ENCODE peak calls at places on chromosomes 6 and 20, in five cellular contexts. L is K562, P is SK-N-MC, N is A549, G is SK-N-SH. O is an unnamed sample.

GRCh38 chr6:308307-308706 is 16.0 kb downstream of the DUSP22 start:
- DNase-seq in P (no peak), N (no peak), G (no peak), L (no peak), O (no peak)

GRCh38 chr20:15802020-15802419 is 771.2 kb downstream of the KIF16B start:
- DNase-seq in N (no peak), G (no peak), P (no peak), L (no peak), O (no peak)

GRCh38 chr20:54292186-54292585 is 84.3 kb downstream of the PFDN4 start:
- DNase-seq in P (no peak), L (no peak), N (no peak), G (no peak), O (no peak)

GRCh38 chr6:90383212-90383611 is 86.6 kb upstream of the BACH2 start:
- DNase-seq in G (no peak), N (no peak), L (no peak), P (no peak), O (no peak)

GRCh38 chr6:165184192-165184979 is 125.0 kb downstream of the C6orf118 start:
- DNase-seq in P (no peak), L (no peak), G (no peak), N (no peak), O (no peak)

GRCh38 chr6:53326372-53327016 is 22.3 kb downstream of the ELOVL5 start:
- DNase-seq in L (no peak), P (peak), N (peak), G (no peak), O (no peak)

GRCh38 chr6:12605888-12606345 is 110.7 kb upstream of the PHACTR1 start:
- DNase-seq in L (peak), P (peak), G (peak), N (peak), O (peak)

GRCh38 chr20:54002741-54003140 is 67.7 kb downstream of the BCAS1 start:
- DNase-seq in P (no peak), G (no peak), L (no peak), N (no peak), O (no peak)

GRCh38 chr6:136959471-136959891 is 37.4 kb downstream of the SLC35D3 start:
- DNase-seq in P (no peak), L (no peak), N (no peak), G (peak), O (peak)

GRCh38 chr6:38673397-38674165 is 29.4 kb downstream of the GLO1 start:
- DNase-seq in P (no peak), N (no peak), L (no peak), G (no peak), O (no peak)

GRCh38 chr6:6605873-6606272 is 17.4 kb downstream of the LY86 start:
- DNase-seq in G (no peak), P (no peak), L (no peak), N (no peak), O (no peak)

GRCh38 chr6:33577106-33577535 is 3.0 kb downstream of the BAK1 start:
- DNase-seq in N (no peak), L (peak), P (no peak), G (no peak), O (no peak)

GRCh38 chr6:3808759-3809514 is 40.2 kb upstream of the FAM50B start:
- DNase-seq in L (no peak), P (no peak), N (peak), G (no peak), O (no peak)

GRCh38 chr20:23023621-23024187 is 11.4 kb upstream of the SSTR4 start:
- DNase-seq in L (no peak), G (no peak), P (no peak), N (no peak), O (no peak)

GRCh38 chr6:167510648-167511047 is 185.8 kb downstream of the TTLL2 start:
- DNase-seq in L (no peak), P (no peak), G (no peak), N (no peak), O (no peak)

GRCh38 chr6:87628881-87629280 is 38.9 kb downstream of the ORC3 start:
- DNase-seq in G (no peak), L (no peak), P (peak), N (no peak), O (no peak)

GRCh38 chr6:3905853-3906190 is 56.6 kb downstream of the FAM50B start:
- DNase-seq in N (no peak), P (no peak), L (no peak), G (peak), O (no peak)

GRCh38 chr6:41053056-41053455 is at the start of gene APOBEC2:
- DNase-seq in N (no peak), P (no peak), L (no peak), G (no peak), O (no peak)

GRCh38 chr20:59988141-59988540 is 29.9 kb downstream of the CDH26 start:
- DNase-seq in G (no peak), L (no peak), P (no peak), N (peak), O (no peak)

GRCh38 chr6:125294925-125295324 is 6.8 kb downstream of the HDDC2 start:
- DNase-seq in P (no peak), N (no peak), G (no peak), L (no peak), O (no peak)

GRCh38 chr6:136365781-136366354 is 76.2 kb upstream of the BCLAF1 start:
- DNase-seq in P (no peak), G (no peak), L (no peak), N (no peak), O (no peak)

GRCh38 chr20:20821496-20822260 is 109.2 kb upstream of the RALGAPA2 start:
- DNase-seq in N (no peak), P (no peak), G (no peak), L (no peak), O (no peak)

GRCh38 chr6:36368921-36369880 is 18.3 kb downstream of the ETV7 start:
- DNase-seq in P (no peak), G (no peak), L (no peak), N (no peak), O (no peak)

GRCh38 chr20:8209061-8209460 is 77.0 kb downstream of the PLCB1 start:
- DNase-seq in L (no peak), G (no peak), N (no peak), P (no peak), O (no peak)

GRCh38 chr6:33675968-33676367 is 35.5 kb downstream of the UQCC2 start:
- DNase-seq in L (no peak), N (no peak), G (no peak), P (no peak), O (no peak)

GRCh38 chr6:28980797-28981390 is 24.2 kb downstream of the ZNF311 start:
- DNase-seq in P (peak), L (peak), G (peak), N (peak), O (peak)

GRCh38 chr6:94272327-94272726 is 853.0 kb upstream of the EPHA7 start:
- DNase-seq in G (no peak), P (no peak), L (no peak), N (no peak), O (no peak)

GRCh38 chr6:37862992-37863391 is 43.5 kb downstream of the ZFAND3 start:
- DNase-seq in L (no peak), N (no peak), P (no peak), G (no peak), O (no peak)

GRCh38 chr6:146550911-146551310 is 7.3 kb downstream of the RAB32 start:
- DNase-seq in N (no peak), P (no peak), L (no peak), G (no peak), O (no peak)

GRCh38 chr6:7726416-7727149 is 684 bp downstream of the BMP6 start:
- DNase-seq in N (peak), G (peak), L (peak), P (no peak), O (no peak)

GRCh38 chr6:4356899-4357659 is 221.7 kb upstream of the ECI2 start:
- DNase-seq in L (no peak), G (no peak), N (no peak), P (no peak), O (no peak)

GRCh38 chr6:136822051-136822378 is 377 bp upstream of the PEX7 start:
- DNase-seq in L (no peak), P (no peak), N (peak), G (no peak), O (peak)

GRCh38 chr6:149840345-149841075 is 23.6 kb downstream of the LRP11 start:
- DNase-seq in L (peak), P (no peak), G (peak), N (peak), O (peak)

GRCh38 chr20:10218536-10219451 is at the start of gene SNAP25:
- DNase-seq in L (peak), G (peak), P (peak), N (peak), O (peak)

GRCh38 chr6:39821739-39822532 is 29.8 kb downstream of the DAAM2 start:
- DNase-seq in G (no peak), P (no peak), N (no peak), L (no peak), O (no peak)

GRCh38 chr6:3280866-3281465 is 22.2 kb downstream of the PSMG4 start:
- DNase-seq in P (no peak), N (no peak), L (no peak), G (no peak), O (no peak)

GRCh38 chr20:14488756-14489479 is 151.5 kb upstream of the FLRT3 start:
- DNase-seq in G (no peak), L (no peak), N (no peak), P (no peak), O (no peak)

GRCh38 chr20:37311710-37312355 is 22.4 kb downstream of the MANBAL start:
- DNase-seq in L (no peak), G (no peak), P (no peak), N (no peak), O (peak)

GRCh38 chr20:22805219-22805618 is 220.8 kb upstream of the FOXA2 start:
- DNase-seq in L (no peak), P (no peak), N (peak), G (no peak), O (no peak)

GRCh38 chr6:132391391-132392291 is 9.6 kb downstream of the MOXD1 start:
- DNase-seq in L (no peak), G (no peak), P (peak), N (no peak), O (no peak)

DNA sequence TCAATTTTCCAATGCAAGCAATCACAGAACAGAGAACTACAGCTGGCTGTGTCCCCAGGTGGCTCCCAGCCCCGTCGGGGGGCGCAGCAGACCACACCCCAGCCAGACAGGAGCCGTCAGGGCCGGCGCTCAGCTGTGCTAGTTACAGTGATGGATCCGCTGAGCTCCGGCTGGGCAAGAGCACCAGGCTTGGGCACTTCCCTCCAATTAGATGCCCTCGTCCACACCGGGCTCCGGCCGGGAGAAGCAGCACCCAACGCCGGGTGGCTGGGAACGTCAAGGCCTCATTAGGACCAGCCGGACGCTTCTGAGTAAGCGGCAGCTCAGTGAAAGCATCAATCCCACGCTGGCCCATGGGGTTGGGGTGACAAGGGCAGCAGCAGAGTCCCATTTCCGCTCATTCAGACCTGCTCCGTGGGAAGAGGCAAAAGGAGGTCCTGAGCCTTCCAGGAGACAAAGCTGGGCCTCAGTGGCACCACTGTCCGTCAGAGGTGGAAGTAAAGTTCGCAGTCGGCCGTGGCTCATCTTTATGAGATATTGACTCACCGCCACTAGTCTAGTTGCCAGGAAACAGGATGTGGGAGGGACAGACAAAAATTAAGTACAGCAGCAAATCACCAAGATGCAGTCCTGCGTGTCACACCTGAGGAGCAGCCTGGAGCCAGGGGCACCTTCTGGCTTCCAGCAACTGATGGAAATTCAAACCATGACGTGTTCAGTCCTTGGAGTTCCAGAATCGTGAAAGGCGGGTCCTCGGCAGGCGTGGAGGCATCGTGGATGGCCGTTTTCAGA is 164.1 kb downstream of the TAF4 start:
- DNase-seq in G (no peak), N (no peak), L (no peak), P (no peak), O (no peak)
- H3K27ac ChIP-seq in G (no peak), N (no peak), L (no peak), P (no peak), O (no peak)

GRCh38 chr6:15158821-15159619 is 86.8 kb upstream of the JARID2 start:
- DNase-seq in N (no peak), G (no peak), P (no peak), L (no peak), O (no peak)
- H3K27ac ChIP-seq in N (no peak), G (no peak), P (no peak), L (peak), O (no peak)

DNA sequence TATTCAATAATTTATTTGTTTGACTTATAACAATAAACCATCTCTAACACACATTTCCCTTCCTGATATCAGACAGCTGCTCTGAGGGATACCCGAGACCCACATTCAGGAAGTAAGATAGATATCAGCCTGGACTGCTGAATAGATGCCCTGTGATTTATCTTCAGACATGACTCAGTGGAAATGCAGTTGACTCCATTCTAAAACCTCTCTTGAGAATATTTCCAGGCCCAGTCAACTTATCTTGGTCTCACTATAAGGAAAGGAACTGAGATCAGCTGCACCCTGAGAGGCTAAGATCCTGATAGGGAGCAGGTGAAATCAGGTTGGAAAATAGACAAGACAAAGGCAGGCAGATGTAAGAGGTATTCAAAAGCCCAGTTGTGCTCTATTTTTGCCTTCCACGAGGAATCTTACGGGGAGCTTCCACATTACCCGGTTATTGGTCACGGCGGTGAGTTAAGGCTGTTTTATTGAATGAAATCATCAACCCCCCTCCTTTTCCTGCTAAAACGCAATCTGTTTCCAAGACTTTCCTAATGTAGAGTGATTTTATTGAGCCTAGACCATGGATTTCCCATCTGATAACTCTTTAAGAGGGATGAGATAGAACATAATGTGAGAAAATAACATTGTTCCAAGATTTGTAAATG is 25.5 kb downstream of the C6orf15 start:
- DNase-seq in L (no peak), P (no peak), G (no peak), N (no peak), O (no peak)
- H3K27ac ChIP-seq in L (no peak), P (no peak), G (peak), N (no peak), O (no peak)

DNA sequence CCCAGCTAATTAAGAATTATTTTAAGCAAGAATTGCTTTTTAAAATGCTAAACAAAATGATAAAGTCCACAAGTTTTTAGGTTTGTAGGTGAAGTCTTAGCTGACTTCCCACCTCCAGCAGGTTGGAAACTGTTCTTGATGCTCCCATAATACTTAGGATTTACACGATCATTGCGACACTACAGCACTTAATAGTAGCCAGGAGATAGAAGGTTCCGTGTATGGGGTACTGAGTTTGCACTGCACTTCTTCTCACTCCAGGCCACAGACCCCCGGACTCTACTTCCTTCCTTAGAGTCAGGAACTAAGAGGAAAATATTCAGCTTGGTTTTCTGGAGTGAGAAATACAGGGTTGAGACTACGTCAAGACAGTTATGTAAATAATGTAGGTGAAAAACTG is 56.1 kb upstream of the SGK1 start:
- DNase-seq in N (no peak), G (no peak), P (no peak), L (no peak), O (no peak)
- H3K27ac ChIP-seq in N (peak), G (no peak), P (no peak), L (peak), O (no peak)

GRCh38 chr6:43277083-43277642 is 20.9 kb upstream of the SLC22A7 start:
- DNase-seq in P (no peak), L (no peak), G (no peak), N (no peak), O (no peak)

GRCh38 chr6:43278524-43279078 is 19.5 kb upstream of the SLC22A7 start:
- DNase-seq in G (no peak), N (no peak), L (no peak), P (no peak), O (no peak)

GRCh38 chr6:43275782-43276179 is 22.3 kb upstream of the SLC22A7 start:
- DNase-seq in N (no peak), G (peak), P (no peak), L (no peak), O (peak)

GRCh38 chr6:43276180-43277082 is 21.6 kb upstream of the SLC22A7 start:
- DNase-seq in G (no peak), L (no peak), N (no peak), P (no peak), O (peak)

DNA sequence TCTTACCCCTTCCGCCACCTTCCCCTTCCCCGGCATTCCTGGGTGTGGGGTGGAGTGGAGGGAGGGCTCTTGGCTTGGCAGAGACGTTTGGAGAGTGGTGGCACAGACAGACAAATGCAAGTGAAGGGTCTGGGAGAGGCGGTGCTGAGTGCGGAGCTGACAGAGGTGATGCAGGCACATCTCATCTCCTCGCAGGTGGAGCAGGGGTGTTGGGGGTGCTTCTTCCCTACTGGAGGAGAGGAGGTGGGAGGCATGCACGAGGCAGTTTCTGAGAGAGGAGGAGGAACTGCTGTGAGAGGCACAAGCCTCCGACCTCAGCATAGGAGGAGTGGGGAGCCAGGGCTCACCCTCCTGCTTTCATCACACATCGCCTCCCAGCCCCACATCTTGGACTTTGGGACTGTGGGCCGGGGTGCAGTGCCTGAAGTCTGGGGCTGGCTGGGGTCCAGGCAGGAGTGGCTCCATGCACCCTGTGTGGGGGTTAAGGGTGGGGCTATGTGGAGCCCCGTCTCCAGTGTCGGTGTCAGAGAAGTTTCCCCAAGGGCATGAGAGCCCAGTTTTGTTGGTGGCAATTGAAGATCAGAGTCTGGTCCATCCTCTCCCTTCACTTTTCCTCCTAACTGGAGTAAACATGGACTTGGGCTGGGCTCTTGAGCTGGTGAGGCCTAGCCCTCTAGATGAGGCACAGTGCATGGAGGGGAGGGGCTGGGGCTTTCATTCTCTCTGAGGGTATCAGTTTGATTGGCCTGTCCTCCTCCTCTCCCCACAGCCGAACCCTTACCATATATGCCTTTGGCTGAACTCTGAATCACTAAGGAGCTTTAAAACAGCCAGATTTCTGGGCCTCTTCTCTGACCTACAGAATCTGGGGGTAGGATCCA is 20.2 kb upstream of the SLC22A7 start:
- DNase-seq in N (no peak), L (no peak), G (no peak), P (no peak), O (peak)
- H3K27ac ChIP-seq in N (peak), L (no peak), G (no peak), P (no peak), O (peak)

DNA sequence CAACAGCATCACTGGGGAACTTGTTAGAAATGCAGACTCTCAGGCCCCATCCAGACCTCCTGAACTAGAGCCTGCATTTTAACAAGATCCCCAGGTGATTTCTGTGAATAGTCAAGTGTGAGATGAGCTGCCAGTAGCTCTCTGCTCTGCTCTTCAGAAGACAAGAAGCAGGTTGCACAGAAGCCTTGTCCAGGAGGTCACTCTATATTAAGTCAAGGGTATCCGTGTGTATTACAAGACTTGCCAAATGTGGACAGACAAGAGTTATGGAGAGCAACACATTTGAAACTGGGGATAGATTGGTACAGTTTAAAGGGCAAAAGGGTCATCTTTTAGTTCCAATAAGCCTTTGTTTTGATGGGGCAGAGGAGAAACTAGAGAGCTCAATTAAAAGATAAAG is 23.2 kb upstream of the RIN2 start:
- DNase-seq in G (no peak), L (no peak), P (no peak), N (no peak), O (no peak)
- H3K27ac ChIP-seq in G (no peak), L (no peak), P (peak), N (peak), O (peak)

GRCh38 chr6:154318711-154319110 is 37.9 kb downstream of the IPCEF1 start:
- DNase-seq in P (no peak), G (peak), L (no peak), N (no peak), O (no peak)
- H3K27ac ChIP-seq in P (peak), G (peak), L (no peak), N (no peak), O (no peak)